ENCODE peak calls at places on chromosomes 16 and 17, in nine cellular contexts. One of them, this sample, is unnamed.

GRCh38 chr17:46727572-46728348 is 90.7 kb downstream of the WNT3 start:
- DNase-seq in OCI-LY7: no peak
- DNase-seq in kidney glomerular epithelial cell: peak; percentile 74
- DNase-seq in IMR-90: peak; percentile 90
- DNase-seq in GM13976: no peak
- DNase-seq in iPS DF 6.9: no peak
- DNase-seq in Calu3: no peak
- DNase-seq in mucosa of descending colon: no peak
- DNase-seq in stimulated activated naive CD4-positive, alpha-beta T cell: no peak
- DNase-seq in this sample: peak; percentile 96

GRCh38 chr17:3316836-3317235 is 18.7 kb upstream of the OR3A1 start:
- DNase-seq in OCI-LY7: no peak
- DNase-seq in kidney glomerular epithelial cell: no peak
- DNase-seq in IMR-90: no peak
- DNase-seq in GM13976: no peak
- DNase-seq in iPS DF 6.9: no peak
- DNase-seq in Calu3: no peak
- DNase-seq in mucosa of descending colon: no peak
- DNase-seq in stimulated activated naive CD4-positive, alpha-beta T cell: no peak
- DNase-seq in this sample: no peak

GRCh38 chr16:6019490-6019991 is 921.9 kb upstream of the EEF2KMT start:
- DNase-seq in OCI-LY7: no peak
- DNase-seq in kidney glomerular epithelial cell: no peak
- DNase-seq in IMR-90: no peak
- DNase-seq in GM13976: no peak
- DNase-seq in iPS DF 6.9: no peak
- DNase-seq in Calu3: no peak
- DNase-seq in mucosa of descending colon: no peak
- DNase-seq in stimulated activated naive CD4-positive, alpha-beta T cell: no peak
- DNase-seq in this sample: no peak

GRCh38 chr17:74525781-74526288 is 5.4 kb downstream of the CD300LB start:
- DNase-seq in OCI-LY7: no peak
- DNase-seq in kidney glomerular epithelial cell: no peak
- DNase-seq in IMR-90: no peak
- DNase-seq in GM13976: no peak
- DNase-seq in iPS DF 6.9: no peak
- DNase-seq in Calu3: no peak
- DNase-seq in mucosa of descending colon: no peak
- DNase-seq in stimulated activated naive CD4-positive, alpha-beta T cell: no peak
- DNase-seq in this sample: no peak

GRCh38 chr17:76139801-76140660 is 1.0 kb downstream of the FOXJ1 start:
- DNase-seq in OCI-LY7: no peak
- DNase-seq in kidney glomerular epithelial cell: no peak
- DNase-seq in IMR-90: no peak
- DNase-seq in GM13976: peak; percentile 63
- DNase-seq in iPS DF 6.9: no peak
- DNase-seq in Calu3: no peak
- DNase-seq in mucosa of descending colon: peak; percentile 62
- DNase-seq in stimulated activated naive CD4-positive, alpha-beta T cell: peak; percentile 46
- DNase-seq in this sample: no peak

GRCh38 chr16:80996688-80997138 is 10.0 kb downstream of the CMC2 start:
- DNase-seq in OCI-LY7: no peak
- DNase-seq in kidney glomerular epithelial cell: no peak
- DNase-seq in IMR-90: no peak
- DNase-seq in GM13976: no peak
- DNase-seq in iPS DF 6.9: no peak
- DNase-seq in Calu3: no peak
- DNase-seq in mucosa of descending colon: no peak
- DNase-seq in stimulated activated naive CD4-positive, alpha-beta T cell: no peak
- DNase-seq in this sample: no peak

GRCh38 chr16:30645727-30646126 is 5.0 kb upstream of the PRR14 start:
- DNase-seq in OCI-LY7: no peak
- DNase-seq in kidney glomerular epithelial cell: no peak
- DNase-seq in IMR-90: no peak
- DNase-seq in GM13976: no peak
- DNase-seq in iPS DF 6.9: no peak
- DNase-seq in Calu3: no peak
- DNase-seq in mucosa of descending colon: no peak
- DNase-seq in stimulated activated naive CD4-positive, alpha-beta T cell: no peak
- DNase-seq in this sample: no peak

GRCh38 chr17:45430738-45431530 is 1.7 kb downstream of the ARHGAP27 start:
- DNase-seq in OCI-LY7: peak; percentile 37
- DNase-seq in kidney glomerular epithelial cell: no peak
- DNase-seq in IMR-90: no peak
- DNase-seq in GM13976: peak; percentile 90
- DNase-seq in iPS DF 6.9: no peak
- DNase-seq in Calu3: peak; percentile 94
- DNase-seq in mucosa of descending colon: peak; percentile 81
- DNase-seq in stimulated activated naive CD4-positive, alpha-beta T cell: peak; percentile 6
- DNase-seq in this sample: peak; percentile 53

GRCh38 chr17:78839762-78840529 is 668 bp downstream of the USP36 start:
- DNase-seq in OCI-LY7: peak; percentile 52
- DNase-seq in kidney glomerular epithelial cell: no peak
- DNase-seq in IMR-90: peak; percentile 76
- DNase-seq in GM13976: peak; percentile 63
- DNase-seq in iPS DF 6.9: no peak
- DNase-seq in Calu3: peak; percentile 43
- DNase-seq in mucosa of descending colon: peak; percentile 80
- DNase-seq in stimulated activated naive CD4-positive, alpha-beta T cell: peak; percentile 40
- DNase-seq in this sample: peak; percentile 63

GRCh38 chr17:75785770-75786538 is 1.3 kb downstream of the UNK start:
- DNase-seq in OCI-LY7: peak; percentile 55
- DNase-seq in kidney glomerular epithelial cell: peak; percentile 20
- DNase-seq in IMR-90: peak; percentile 68
- DNase-seq in GM13976: no peak
- DNase-seq in iPS DF 6.9: no peak
- DNase-seq in Calu3: no peak
- DNase-seq in mucosa of descending colon: no peak
- DNase-seq in stimulated activated naive CD4-positive, alpha-beta T cell: no peak
- DNase-seq in this sample: peak; percentile 78

GRCh38 chr17:72176902-72177660 is 56.3 kb downstream of the SOX9 start:
- DNase-seq in OCI-LY7: no peak
- DNase-seq in kidney glomerular epithelial cell: no peak
- DNase-seq in IMR-90: peak; percentile 77
- DNase-seq in GM13976: no peak
- DNase-seq in iPS DF 6.9: no peak
- DNase-seq in Calu3: no peak
- DNase-seq in mucosa of descending colon: peak; percentile 44
- DNase-seq in stimulated activated naive CD4-positive, alpha-beta T cell: no peak
- DNase-seq in this sample: peak; percentile 13

GRCh38 chr16:48102083-48103008 is 53.4 kb downstream of the ABCC12 start:
- DNase-seq in OCI-LY7: no peak
- DNase-seq in kidney glomerular epithelial cell: no peak
- DNase-seq in IMR-90: no peak
- DNase-seq in GM13976: no peak
- DNase-seq in iPS DF 6.9: no peak
- DNase-seq in Calu3: no peak
- DNase-seq in mucosa of descending colon: no peak
- DNase-seq in stimulated activated naive CD4-positive, alpha-beta T cell: no peak
- DNase-seq in this sample: no peak

GRCh38 chr17:67600408-67600807 is 117.3 kb upstream of the NOL11 start:
- DNase-seq in OCI-LY7: no peak
- DNase-seq in kidney glomerular epithelial cell: no peak
- DNase-seq in IMR-90: no peak
- DNase-seq in GM13976: no peak
- DNase-seq in iPS DF 6.9: no peak
- DNase-seq in Calu3: no peak
- DNase-seq in mucosa of descending colon: no peak
- DNase-seq in stimulated activated naive CD4-positive, alpha-beta T cell: no peak
- DNase-seq in this sample: no peak

GRCh38 chr16:50303605-50304466 is 37.5 kb downstream of the ADCY7 start:
- DNase-seq in OCI-LY7: no peak
- DNase-seq in kidney glomerular epithelial cell: peak; percentile 24
- DNase-seq in IMR-90: peak; percentile 70
- DNase-seq in GM13976: peak; percentile 29
- DNase-seq in iPS DF 6.9: no peak
- DNase-seq in Calu3: no peak
- DNase-seq in mucosa of descending colon: peak; percentile 38
- DNase-seq in stimulated activated naive CD4-positive, alpha-beta T cell: no peak
- DNase-seq in this sample: no peak

GRCh38 chr16:23874613-23875294 is 39.0 kb downstream of the PRKCB start:
- DNase-seq in OCI-LY7: no peak
- DNase-seq in kidney glomerular epithelial cell: no peak
- DNase-seq in IMR-90: no peak
- DNase-seq in GM13976: no peak
- DNase-seq in iPS DF 6.9: no peak
- DNase-seq in Calu3: no peak
- DNase-seq in mucosa of descending colon: no peak
- DNase-seq in stimulated activated naive CD4-positive, alpha-beta T cell: no peak
- DNase-seq in this sample: peak; percentile 2

GRCh38 chr16:14377326-14377725 is 252.7 kb downstream of the PARN start:
- DNase-seq in OCI-LY7: no peak
- DNase-seq in kidney glomerular epithelial cell: no peak
- DNase-seq in IMR-90: peak; percentile 67
- DNase-seq in GM13976: no peak
- DNase-seq in iPS DF 6.9: no peak
- DNase-seq in Calu3: no peak
- DNase-seq in mucosa of descending colon: no peak
- DNase-seq in stimulated activated naive CD4-positive, alpha-beta T cell: no peak
- DNase-seq in this sample: peak; percentile 27

GRCh38 chr16:58020628-58021521 is 4.7 kb upstream of the MMP15 start:
- DNase-seq in OCI-LY7: peak; percentile 67
- DNase-seq in kidney glomerular epithelial cell: peak; percentile 12
- DNase-seq in IMR-90: peak; percentile 43
- DNase-seq in GM13976: peak; percentile 80
- DNase-seq in iPS DF 6.9: no peak
- DNase-seq in Calu3: peak; percentile 76
- DNase-seq in mucosa of descending colon: peak; percentile 71
- DNase-seq in stimulated activated naive CD4-positive, alpha-beta T cell: peak; percentile 49
- DNase-seq in this sample: peak; percentile 64

GRCh38 chr17:75031972-75032895 is 14.5 kb downstream of the ATP5PD start:
- DNase-seq in OCI-LY7: no peak
- DNase-seq in kidney glomerular epithelial cell: peak; percentile 69
- DNase-seq in IMR-90: peak; percentile 84
- DNase-seq in GM13976: peak; percentile 77
- DNase-seq in iPS DF 6.9: no peak
- DNase-seq in Calu3: peak; percentile 65
- DNase-seq in mucosa of descending colon: peak; percentile 58
- DNase-seq in stimulated activated naive CD4-positive, alpha-beta T cell: peak; percentile 56
- DNase-seq in this sample: peak; percentile 87

This sample was measured in ELR.